ENCODE peak calls at places on chromosomes 7 and 10, in four cellular contexts. One of them, this sample, is unnamed.

GRCh38 chr7:1971946-1972654 is 260.6 kb downstream of the MAD1L1 start:
- DNase-seq in breast epithelium: no peak
- DNase-seq in A549: no peak
- DNase-seq in uterus: no peak
- DNase-seq in this sample: no peak

GRCh38 chr7:150322833-150323681 is at the start of the genes ACTR3C and LRRC61:
- DNase-seq in breast epithelium: peak
- DNase-seq in A549: no peak
- DNase-seq in uterus: peak
- DNase-seq in this sample: peak

GRCh38 chr10:86312701-86313270 is 53.8 kb downstream of the GRID1 start:
- DNase-seq in breast epithelium: peak
- DNase-seq in A549: no peak
- DNase-seq in uterus: no peak
- DNase-seq in this sample: no peak

GRCh38 chr7:29319719-29320521 is 125.3 kb downstream of the CHN2 start:
- DNase-seq in breast epithelium: no peak
- DNase-seq in A549: no peak
- DNase-seq in uterus: no peak
- DNase-seq in this sample: peak

GRCh38 chr10:17873946-17874345 is 64.8 kb downstream of the MRC1 start:
- DNase-seq in breast epithelium: no peak
- DNase-seq in A549: no peak
- DNase-seq in uterus: no peak
- DNase-seq in this sample: no peak

GRCh38 chr10:113486531-113486930 is 66.3 kb upstream of the HABP2 start:
- DNase-seq in breast epithelium: no peak
- DNase-seq in A549: no peak
- DNase-seq in uterus: no peak
- DNase-seq in this sample: no peak

GRCh38 chr10:86401588-86402282 is 35.1 kb upstream of the GRID1 start:
- DNase-seq in breast epithelium: no peak
- DNase-seq in A549: peak
- DNase-seq in uterus: peak
- DNase-seq in this sample: peak

GRCh38 chr7:127536426-127537152 is 48.8 kb downstream of the GCC1 start:
- DNase-seq in breast epithelium: no peak
- DNase-seq in A549: no peak
- DNase-seq in uterus: no peak
- DNase-seq in this sample: no peak

GRCh38 chr10:15719062-15719898 is 442 bp downstream of the ITGA8 start:
- DNase-seq in breast epithelium: no peak
- DNase-seq in A549: no peak
- DNase-seq in uterus: no peak
- DNase-seq in this sample: no peak

GRCh38 chr7:121002755-121003114 is 14.2 kb downstream of the CPED1 start:
- DNase-seq in breast epithelium: no peak
- DNase-seq in A549: no peak
- DNase-seq in uterus: no peak
- DNase-seq in this sample: no peak

GRCh38 chr7:22842383-22842903 is 19.8 kb upstream of the TOMM7 start:
- DNase-seq in breast epithelium: no peak
- DNase-seq in A549: no peak
- DNase-seq in uterus: no peak
- DNase-seq in this sample: no peak

GRCh38 chr10:96244354-96244753 is 27.0 kb downstream of the BLNK start:
- DNase-seq in breast epithelium: no peak
- DNase-seq in A549: no peak
- DNase-seq in uterus: no peak
- DNase-seq in this sample: no peak

GRCh38 chr7:156733638-156734037 is 93.1 kb downstream of the RNF32 start:
- DNase-seq in breast epithelium: no peak
- DNase-seq in A549: no peak
- DNase-seq in uterus: no peak
- DNase-seq in this sample: no peak

GRCh38 chr10:123997486-123998196 is 95.8 kb downstream of the CHST15 start:
- DNase-seq in breast epithelium: no peak
- DNase-seq in A549: peak
- DNase-seq in uterus: no peak
- DNase-seq in this sample: peak

GRCh38 chr7:17663056-17663675 is 277.1 kb downstream of the SNX13 start:
- DNase-seq in breast epithelium: no peak
- DNase-seq in A549: peak
- DNase-seq in uterus: no peak
- DNase-seq in this sample: no peak

GRCh38 chr10:64396105-64396504 is 874.9 kb downstream of the REEP3 start:
- DNase-seq in breast epithelium: no peak
- DNase-seq in A549: no peak
- DNase-seq in uterus: no peak
- DNase-seq in this sample: no peak

GRCh38 chr7:128035712-128036111 is 4.5 kb upstream of the LRRC4 start:
- DNase-seq in breast epithelium: no peak
- DNase-seq in A549: peak
- DNase-seq in uterus: no peak
- DNase-seq in this sample: peak

GRCh38 chr7:146090023-146090645 is 26.5 kb upstream of the CNTNAP2 start:
- DNase-seq in breast epithelium: no peak
- DNase-seq in A549: peak
- DNase-seq in uterus: no peak
- DNase-seq in this sample: peak

GRCh38 chr10:72311667-72312066 is 37.9 kb downstream of the DDIT4 start:
- DNase-seq in breast epithelium: no peak
- DNase-seq in A549: no peak
- DNase-seq in uterus: no peak
- DNase-seq in this sample: peak

GRCh38 chr7:7931626-7932025 is 37.0 kb upstream of the GLCCI1 start:
- DNase-seq in breast epithelium: no peak
- DNase-seq in A549: no peak
- DNase-seq in uterus: no peak
- DNase-seq in this sample: no peak

GRCh38 chr7:158237672-158238335 is 349.8 kb downstream of the PTPRN2 start:
- DNase-seq in breast epithelium: no peak
- DNase-seq in A549: no peak
- DNase-seq in uterus: no peak
- DNase-seq in this sample: no peak

GRCh38 chr7:137563986-137564385 is 220.5 kb upstream of the PTN start:
- DNase-seq in breast epithelium: no peak
- DNase-seq in A549: no peak
- DNase-seq in uterus: no peak
- DNase-seq in this sample: no peak

GRCh38 chr10:124745678-124746077 is 1.5 kb upstream of the FAM53B start:
- DNase-seq in breast epithelium: no peak
- DNase-seq in A549: peak
- DNase-seq in uterus: no peak
- DNase-seq in this sample: peak

GRCh38 chr7:98284335-98285036 is 3.0 kb downstream of the BRI3 start:
- DNase-seq in breast epithelium: no peak
- DNase-seq in A549: peak
- DNase-seq in uterus: peak
- DNase-seq in this sample: no peak

GRCh38 chr10:95487994-95488393 is 73.2 kb downstream of the SORBS1 start:
- DNase-seq in breast epithelium: no peak
- DNase-seq in A549: no peak
- DNase-seq in uterus: no peak
- DNase-seq in this sample: no peak

GRCh38 chr10:31999836-32000235 is 56.4 kb downstream of the KIF5B start:
- DNase-seq in breast epithelium: no peak
- DNase-seq in A549: no peak
- DNase-seq in uterus: no peak
- DNase-seq in this sample: no peak

GRCh38 chr10:32007026-32007425 is 49.2 kb downstream of the KIF5B start:
- DNase-seq in breast epithelium: no peak
- DNase-seq in A549: no peak
- DNase-seq in uterus: no peak
- DNase-seq in this sample: no peak

GRCh38 chr10:32005050-32005449 is 51.2 kb downstream of the KIF5B start:
- DNase-seq in breast epithelium: no peak
- DNase-seq in A549: peak
- DNase-seq in uterus: no peak
- DNase-seq in this sample: peak

GRCh38 chr10:32000937-32001336 is 55.3 kb downstream of the KIF5B start:
- DNase-seq in breast epithelium: no peak
- DNase-seq in A549: no peak
- DNase-seq in uterus: no peak
- DNase-seq in this sample: no peak

GRCh38 chr10:32004161-32004591 is 52.0 kb downstream of the KIF5B start:
- DNase-seq in breast epithelium: no peak
- DNase-seq in A549: no peak
- DNase-seq in uterus: no peak
- DNase-seq in this sample: peak
- TF ChIP-seq POLR2A in breast epithelium: no peak
- TF ChIP-seq POLR2A in A549: no peak
- TF ChIP-seq POLR2A in uterus: no peak
- TF ChIP-seq POLR2A in this sample: no peak

DNA sequence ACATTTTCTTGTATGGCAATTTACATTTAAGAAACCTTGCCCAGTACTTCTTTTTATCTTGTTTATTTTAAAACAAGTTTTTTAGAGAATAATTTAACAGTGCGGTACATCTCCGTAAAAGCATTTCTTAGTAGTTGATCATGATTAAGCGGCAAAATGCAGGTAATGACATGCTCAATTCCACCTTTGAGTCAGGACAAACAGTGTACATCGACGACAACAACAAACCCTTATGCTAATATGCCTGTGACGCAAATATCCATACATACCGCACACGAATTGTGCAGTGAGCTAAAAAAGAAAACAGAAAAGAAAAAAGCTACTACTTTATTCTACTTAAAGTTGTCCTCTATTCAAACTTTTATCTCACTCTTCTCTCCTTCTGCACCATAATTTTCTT is 1.9 kb downstream of the MAGI2 start:
- DNase-seq in breast epithelium: no peak
- DNase-seq in A549: no peak
- DNase-seq in uterus: no peak
- DNase-seq in this sample: no peak
- H3K4me3 ChIP-seq in breast epithelium: peak
- H3K4me3 ChIP-seq in A549: peak
- H3K4me3 ChIP-seq in uterus: peak
- H3K4me3 ChIP-seq in this sample: no peak

GRCh38 chr7:149184274-149184673 is 11.1 kb upstream of the ZNF282 start:
- DNase-seq in breast epithelium: no peak
- DNase-seq in A549: no peak
- DNase-seq in uterus: no peak
- DNase-seq in this sample: no peak

GRCh38 chr7:149181136-149181790 is 14.1 kb upstream of the ZNF282 start:
- DNase-seq in breast epithelium: no peak
- DNase-seq in A549: no peak
- DNase-seq in uterus: no peak
- DNase-seq in this sample: no peak

GRCh38 chr7:149175150-149175549 is 20.2 kb upstream of the ZNF282 start:
- DNase-seq in breast epithelium: no peak
- DNase-seq in A549: no peak
- DNase-seq in uterus: no peak
- DNase-seq in this sample: no peak

GRCh38 chr7:149179241-149179640 is 16.1 kb upstream of the ZNF282 start:
- DNase-seq in breast epithelium: no peak
- DNase-seq in A549: no peak
- DNase-seq in uterus: no peak
- DNase-seq in this sample: no peak

DNA sequence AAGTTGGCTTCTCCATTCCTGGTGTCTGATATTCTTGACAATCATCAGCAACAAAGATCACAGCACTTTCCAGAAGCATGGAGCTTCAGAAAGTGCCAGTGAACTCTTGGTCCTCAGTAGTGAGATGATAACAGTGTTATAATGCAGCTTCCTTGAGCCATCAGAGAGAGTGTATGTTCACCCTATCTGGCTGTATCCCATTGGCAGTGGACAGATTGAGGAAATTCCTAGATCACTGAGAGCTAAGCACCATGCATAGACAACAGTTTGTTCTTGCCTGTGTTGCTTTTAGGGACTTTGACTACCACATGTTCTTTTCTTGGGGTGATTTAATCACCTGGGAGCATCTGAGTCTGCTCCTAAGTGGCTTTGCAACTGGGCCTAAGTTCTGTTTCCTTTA is 14.6 kb upstream of the ZNF282 start:
- DNase-seq in breast epithelium: no peak
- DNase-seq in A549: no peak
- DNase-seq in uterus: no peak
- DNase-seq in this sample: no peak
- TF ChIP-seq POLR2A in breast epithelium: no peak
- TF ChIP-seq POLR2A in A549: no peak
- TF ChIP-seq POLR2A in uterus: no peak
- TF ChIP-seq POLR2A in this sample: no peak

GRCh38 chr7:87159538-87159937 is 7.3 kb downstream of the DMTF1 start:
- DNase-seq in breast epithelium: no peak
- DNase-seq in A549: no peak
- DNase-seq in uterus: no peak
- DNase-seq in this sample: no peak

GRCh38 chr7:87155788-87156187 is 3.5 kb downstream of the DMTF1 start:
- DNase-seq in breast epithelium: no peak
- DNase-seq in A549: no peak
- DNase-seq in uterus: no peak
- DNase-seq in this sample: no peak

GRCh38 chr7:87154166-87154565 is 1.9 kb downstream of the DMTF1 start:
- DNase-seq in breast epithelium: no peak
- DNase-seq in A549: no peak
- DNase-seq in uterus: no peak
- DNase-seq in this sample: no peak

GRCh38 chr7:87154569-87154968 is 2.3 kb downstream of the DMTF1 start:
- DNase-seq in breast epithelium: no peak
- DNase-seq in A549: no peak
- DNase-seq in uterus: no peak
- DNase-seq in this sample: no peak

GRCh38 chr7:87156709-87157108 is 4.5 kb downstream of the DMTF1 start:
- DNase-seq in breast epithelium: no peak
- DNase-seq in A549: no peak
- DNase-seq in uterus: no peak
- DNase-seq in this sample: no peak
- H3K4me3 ChIP-seq in breast epithelium: no peak
- H3K4me3 ChIP-seq in A549: no peak
- H3K4me3 ChIP-seq in uterus: no peak
- H3K4me3 ChIP-seq in this sample: peak

DNA sequence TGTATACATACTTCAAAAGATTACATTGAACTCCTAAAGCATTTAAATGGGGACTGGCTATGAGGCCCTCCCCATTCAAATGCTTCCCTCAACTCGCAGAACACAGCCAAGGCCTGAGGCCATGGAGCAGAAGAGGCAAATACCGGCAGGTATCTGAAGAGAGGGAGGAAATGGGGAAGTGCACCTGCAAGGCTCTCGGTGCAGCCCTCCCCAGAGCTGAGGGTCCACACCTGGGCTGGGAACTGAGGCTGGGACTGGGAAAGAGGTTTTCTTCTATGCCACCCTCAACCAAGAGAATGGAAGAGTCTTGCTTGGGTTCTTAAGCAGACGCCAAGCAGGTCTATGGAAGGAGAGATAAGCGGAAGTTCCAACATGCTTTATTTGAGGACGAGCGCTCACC is 13.0 kb upstream of the CYREN start:
- DNase-seq in breast epithelium: no peak
- DNase-seq in A549: no peak
- DNase-seq in uterus: no peak
- DNase-seq in this sample: no peak
- TF ChIP-seq POLR2A in breast epithelium: no peak
- TF ChIP-seq POLR2A in A549: no peak
- TF ChIP-seq POLR2A in uterus: no peak
- TF ChIP-seq POLR2A in this sample: no peak